ENCODE peak calls at places on chromosomes 7 and 10, in six cellular contexts. Q is neural progenitor cell, N is mammary epithelial cell, M is IMR-90, C is GM23248, O is MM.1S. G is an unnamed sample. For H3K36me3, the result is how much of the 10 kb centered on the place peaks cover.

GRCh38 chr7:43461349-43462024 is 121.4 kb upstream of the STK17A start:
- DNase-seq in N (no peak), Q (no peak), M (no peak), O (no peak), C (no peak), G (no peak)

GRCh38 chr7:158126661-158127060 is 461.0 kb downstream of the PTPRN2 start:
- DNase-seq in M (no peak), O (no peak), N (no peak), Q (no peak), C (no peak), G (no peak)

GRCh38 chr10:91907914-91908357 is 1.4 kb downstream of the FGFBP3 start:
- DNase-seq in Q (peak), O (no peak), N (no peak), M (no peak), C (peak), G (no peak)

GRCh38 chr10:61662794-61663259 is at the start of gene CABCOCO1:
- DNase-seq in N (peak), C (peak), M (peak), Q (peak), O (no peak), G (peak)

GRCh38 chr7:98877692-98878364 is 504 bp upstream of the TRRAP start:
- DNase-seq in Q (no peak), M (no peak), O (no peak), C (no peak), N (no peak), G (no peak)

GRCh38 chr7:22729180-22729579 is 2.2 kb downstream of the IL6 start:
- DNase-seq in C (peak), O (no peak), Q (no peak), N (no peak), M (peak), G (peak)

GRCh38 chr7:42750142-42750541 is 161.7 kb downstream of the C7orf25 start:
- DNase-seq in C (no peak), M (no peak), Q (no peak), O (no peak), N (no peak), G (no peak)

GRCh38 chr10:78860260-78860914 is 208.4 kb upstream of the ZMIZ1 start:
- DNase-seq in M (no peak), Q (peak), C (no peak), N (no peak), O (no peak), G (no peak)

GRCh38 chr10:132236881-132237280 is 50.1 kb downstream of the DPYSL4 start:
- DNase-seq in N (no peak), Q (no peak), M (no peak), C (no peak), O (no peak), G (no peak)

GRCh38 chr10:17820943-17821342 is 11.8 kb downstream of the MRC1 start:
- DNase-seq in C (no peak), M (no peak), O (no peak), Q (no peak), N (no peak), G (no peak)

GRCh38 chr10:17817316-17817715 is 8.2 kb downstream of the MRC1 start:
- DNase-seq in N (no peak), M (no peak), Q (no peak), O (no peak), C (no peak), G (no peak)

GRCh38 chr10:17816208-17816607 is 7.1 kb downstream of the MRC1 start:
- DNase-seq in N (no peak), Q (no peak), C (no peak), M (no peak), O (no peak), G (no peak)

GRCh38 chr10:17817790-17818189 is 8.6 kb downstream of the MRC1 start:
- DNase-seq in Q (no peak), N (no peak), C (no peak), M (no peak), O (no peak), G (no peak)

DNA sequence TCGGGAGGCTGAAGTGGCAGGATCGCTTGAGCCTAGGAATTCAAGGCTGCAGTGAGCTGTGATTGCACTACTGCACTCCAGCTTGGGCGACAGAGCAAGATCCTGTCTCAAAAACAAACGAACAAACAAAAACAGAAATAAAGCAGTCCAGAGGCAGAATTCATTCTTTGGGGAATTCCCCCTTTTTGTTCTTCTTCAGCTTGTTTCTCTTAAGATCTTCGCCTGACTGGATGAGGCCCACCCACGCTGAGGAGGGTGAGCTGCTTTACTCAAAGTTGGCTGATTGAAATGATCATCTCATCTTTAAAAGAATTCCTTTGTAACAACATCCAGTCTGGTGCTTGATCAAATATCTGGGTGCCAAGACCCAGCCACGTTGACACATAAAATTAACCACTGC is 10.7 kb downstream of the MRC1 start:
- DNase-seq in N (no peak), C (no peak), M (no peak), O (no peak), Q (no peak), G (no peak)
- H3K36me3 ChIP-seq in N (under half), C (under half), M (under half), O (under half), Q (under half), G (under half)

GRCh38 chr10:94362360-94363250 is at the start of gene NOC3L:
- DNase-seq in M (peak), O (peak), N (peak), Q (peak), C (peak), G (peak)

GRCh38 chr10:94364480-94364879 is 1.7 kb upstream of the NOC3L start:
- DNase-seq in N (no peak), M (no peak), C (no peak), Q (no peak), O (no peak), G (no peak)

GRCh38 chr10:94361161-94361794 is 1.5 kb downstream of the NOC3L start:
- DNase-seq in O (peak), C (peak), N (peak), Q (no peak), M (no peak), G (peak)

GRCh38 chr10:94366382-94366781 is 3.6 kb upstream of the NOC3L start:
- DNase-seq in Q (no peak), C (no peak), O (no peak), M (no peak), N (no peak), G (no peak)

DNA sequence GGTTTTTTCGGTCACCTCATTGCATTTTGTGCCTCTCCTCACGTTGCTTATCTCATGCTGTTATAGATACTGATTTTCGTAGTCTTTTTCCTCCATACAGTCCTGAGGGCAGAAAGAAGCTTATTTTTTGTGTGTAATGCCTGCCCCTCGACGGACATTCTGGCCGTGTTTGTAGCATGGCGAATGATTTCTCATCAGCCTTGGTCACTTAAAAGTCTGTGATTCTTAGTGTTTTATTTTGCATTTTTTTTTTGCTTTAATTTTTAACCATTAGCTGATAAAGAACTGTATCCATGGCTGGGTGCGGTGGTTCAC is 469 bp upstream of the NOC3L start:
- DNase-seq in C (no peak), O (no peak), N (no peak), Q (no peak), M (no peak), G (no peak)
- H3K4me3 ChIP-seq in C (peak), O (peak), N (peak), Q (peak), M (peak), G (peak)

GRCh38 chr10:50417486-50417905 is 166.2 kb upstream of the ASAH2 start:
- DNase-seq in M (peak), N (no peak), C (peak), Q (no peak), O (no peak), G (no peak)
- H3K9ac ChIP-seq in M (peak), N (peak), C (peak), Q (no peak), O (no peak), G (peak)

GRCh38 chr10:95247881-95248583 is 42.8 kb downstream of the PDLIM1 start:
- DNase-seq in Q (no peak), N (peak), C (no peak), M (no peak), O (no peak), G (no peak)

GRCh38 chr10:95250856-95251255 is 39.9 kb downstream of the PDLIM1 start:
- DNase-seq in O (no peak), Q (no peak), N (no peak), M (no peak), C (no peak), G (no peak)

GRCh38 chr10:95248989-95249388 is 41.8 kb downstream of the PDLIM1 start:
- DNase-seq in Q (no peak), C (no peak), M (no peak), O (no peak), N (no peak), G (no peak)

GRCh38 chr10:95247200-95247880 is 43.5 kb downstream of the PDLIM1 start:
- DNase-seq in M (peak), Q (no peak), C (peak), N (peak), O (peak), G (peak)

DNA sequence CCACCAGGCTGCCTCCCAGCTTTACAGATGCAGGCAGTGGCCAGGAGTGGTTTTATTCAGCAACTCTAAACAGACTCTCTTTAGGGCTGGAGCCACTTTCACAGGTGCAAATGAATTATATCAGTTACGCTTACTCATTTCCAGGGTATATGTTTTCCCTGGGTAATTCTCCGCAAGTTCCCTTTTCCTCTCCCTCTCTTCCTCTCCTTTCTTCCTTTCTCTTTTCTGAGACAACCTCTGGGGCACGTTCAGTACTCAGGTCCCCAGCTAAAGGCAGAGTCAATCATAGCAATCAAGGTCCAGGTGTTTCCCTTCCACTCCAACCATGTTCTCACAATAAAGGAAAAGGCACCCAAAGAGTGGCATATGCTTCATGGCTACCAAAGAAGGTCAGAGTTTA is 41.3 kb downstream of the PDLIM1 start:
- DNase-seq in O (no peak), N (no peak), M (no peak), C (no peak), Q (no peak), G (no peak)
- H3K36me3 ChIP-seq in O (under half), N (under half), M (under half), C (under half), Q (under half), G (under half)

DNA sequence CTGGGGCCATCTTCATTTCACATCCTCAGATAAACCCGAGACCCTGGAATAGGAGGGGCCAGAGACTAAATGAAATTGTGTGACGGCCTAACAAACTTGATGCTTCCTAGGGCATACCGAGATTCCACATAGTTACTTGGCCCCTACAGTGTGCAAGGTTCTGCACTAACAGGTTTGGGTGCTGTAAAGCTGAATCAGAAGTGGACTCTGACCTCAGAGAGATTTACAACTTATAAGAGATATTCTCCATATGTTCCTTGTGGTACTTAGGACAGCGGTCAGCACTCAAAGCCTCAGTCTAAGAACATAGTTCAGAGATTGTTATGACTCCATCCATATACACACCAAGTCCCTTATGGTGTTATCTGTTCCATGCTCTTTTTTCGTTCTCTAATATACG is 55.1 kb upstream of the FHIP2A start:
- DNase-seq in C (no peak), N (no peak), O (no peak), M (peak), Q (no peak), G (no peak)
- H3K4me3 ChIP-seq in C (no peak), N (no peak), O (peak), M (no peak), Q (no peak), G (no peak)

DNA sequence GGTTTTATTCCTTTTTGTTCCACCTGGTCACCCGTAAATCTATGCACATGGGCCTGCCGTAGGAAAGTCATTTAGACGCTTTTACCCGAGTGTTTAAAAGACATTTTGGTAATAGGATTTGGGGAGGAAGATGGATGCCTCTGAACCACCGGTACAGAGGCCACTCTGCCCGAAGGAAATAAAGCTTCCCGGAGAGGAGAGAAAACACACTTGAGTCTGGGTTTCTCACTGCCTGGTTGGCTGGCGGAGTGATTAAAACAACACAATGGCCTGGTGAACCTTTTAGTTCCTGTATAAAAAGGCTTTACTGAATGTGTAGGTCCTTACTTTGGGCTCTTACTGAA is 807 bp downstream of the THNSL1 start:
- DNase-seq in M (peak), C (peak), N (no peak), Q (peak), O (no peak), G (peak)
- H3K9ac ChIP-seq in M (peak), C (peak), N (peak), Q (peak), O (peak), G (peak)

GRCh38 chr10:13189946-13190345 is 28.6 kb downstream of the MCM10 start:
- DNase-seq in Q (no peak), N (no peak), O (no peak), C (peak), M (peak), G (peak)
- H3K36me3 ChIP-seq in Q (under half), N (under half), O (under half), C (under half), M (under half), G (under half)

GRCh38 chr7:74033372-74034311 is 5.7 kb downstream of the ELN start:
- DNase-seq in Q (peak), M (no peak), C (peak), O (no peak), N (no peak), G (peak)
- H3K4me3 ChIP-seq in Q (no peak), M (no peak), C (no peak), O (no peak), N (no peak), G (peak)